ENCODE peak calls at places on chromosomes 4 and X, in seven cellular contexts. Y is spleen; K is cardiac fibroblast; L is mucosa of gallbladder; M is pancreas; Z is IMR-90; I is activated CD4-positive, alpha-beta T cell treated with anti-CD3 and anti-CD28 coated beads, Interleukin-2, amount 10 ng/mL, durations not matched to agents 7 days and 5 days. B is an unnamed sample.

GRCh38 chr4:73864365-73864764 is 4.8 kb upstream of the CXCL1 start:
- DNase-seq in Y (no peak), K (no peak), L (no peak), M (peak; percentile 28), Z (no peak), I (no peak), B (no peak)

GRCh38 chr4:14338866-14339265 is 663.4 kb upstream of the CPEB2 start:
- DNase-seq in Y (no peak), K (no peak), L (no peak), M (no peak), Z (no peak), I (no peak), B (no peak)

GRCh38 chrX:71542411-71542810 is 9.5 kb downstream of the OGT start:
- DNase-seq in Y (no peak), K (peak; percentile 74), L (no peak), M (no peak), Z (peak; percentile 77), I (no peak), B (no peak)

GRCh38 chrX:30971761-30972603 is 82.9 kb upstream of the TAB3 start:
- DNase-seq in Y (no peak), K (peak; percentile 60), L (no peak), M (peak; percentile 36), Z (peak; percentile 45), I (peak; percentile 22), B (peak; percentile 33)

GRCh38 chrX:4764888-4765287 is 1051.4 kb upstream of the PRKX start:
- DNase-seq in Y (no peak), K (no peak), L (no peak), M (no peak), Z (no peak), I (no peak), B (no peak)

GRCh38 chrX:69615779-69616519 is at the start of gene EDA:
- DNase-seq in Y (peak; percentile 85), K (peak; percentile 91), L (peak; percentile 82), M (peak; percentile 88), Z (peak; percentile 34), I (peak; percentile 51), B (peak; percentile 58)

GRCh38 chrX:119181491-119181890 is 53.9 kb upstream of the KIAA1210 start:
- DNase-seq in Y (no peak), K (peak; percentile 22), L (no peak), M (no peak), Z (no peak), I (no peak), B (no peak)

GRCh38 chrX:134886201-134886600 is 104.6 kb upstream of the SMIM10 start:
- DNase-seq in Y (no peak), K (peak; percentile 16), L (no peak), M (no peak), Z (peak; percentile 33), I (no peak), B (no peak)

GRCh38 chr4:15469402-15470148 is at the start of gene CC2D2A:
- DNase-seq in Y (no peak), K (peak; percentile 79), L (no peak), M (peak; percentile 16), Z (peak; percentile 69), I (no peak), B (no peak)

GRCh38 chrX:24465524-24465850 is 401 bp downstream of the PDK3 start:
- DNase-seq in Y (peak; percentile 88), K (no peak), L (no peak), M (no peak), Z (no peak), I (no peak), B (no peak)

B was measured in activated CD8-positive, alpha-beta T cell treated with anti-CD3 and anti-CD28 coated beads, Interleukin-2, amount 10 ng/mL, durations not matched to agents 7 days and 5 days.